ENCODE peak calls at places on chromosome 18, in four cellular contexts. X is BJ, P is astrocyte of the spinal cord, N is neural progenitor cell. C is an unnamed sample.

GRCh38 chr18:3233433-3234168 is 13.8 kb upstream of the MYOM1 start:
- DNase-seq in X (no peak), P (no peak), N (no peak), C (no peak)

GRCh38 chr18:3111523-3112240 is 98.7 kb upstream of the LPIN2 start:
- DNase-seq in X (no peak), P (no peak), N (no peak), C (no peak)

GRCh38 chr18:77316013-77316412 is 66.4 kb downstream of the GALR1 start:
- DNase-seq in X (no peak), P (no peak), N (no peak), C (no peak)

GRCh38 chr18:60018801-60019462 is 119.1 kb downstream of the PMAIP1 start:
- DNase-seq in X (no peak), P (peak; percentile 34), N (no peak), C (no peak)

GRCh38 chr18:25832008-25832604 is 258.3 kb downstream of the SS18 start:
- DNase-seq in X (no peak), P (peak; percentile 69), N (peak; percentile 82), C (peak; percentile 11)

GRCh38 chr18:9091066-9091476 is 11.4 kb upstream of the NDUFV2 start:
- DNase-seq in X (no peak), P (no peak), N (no peak), C (no peak)

GRCh38 chr18:25409971-25410370 is 58.0 kb upstream of the ZNF521 start:
- DNase-seq in X (no peak), P (no peak), N (no peak), C (no peak)

GRCh38 chr18:74631242-74632087 is 33.8 kb downstream of the ZNF407 start:
- DNase-seq in X (peak; percentile 75), P (peak; percentile 53), N (no peak), C (no peak)

GRCh38 chr18:48902023-48902855 is 48.5 kb downstream of the SMAD7 start:
- DNase-seq in X (peak; percentile 20), P (peak; percentile 96), N (no peak), C (peak; percentile 60)

GRCh38 chr18:75896865-75897264 is 469.4 kb upstream of the SMIM21 start:
- DNase-seq in X (no peak), P (no peak), N (peak; percentile 51), C (no peak)

GRCh38 chr18:32920796-32921787 is 148.3 kb upstream of the KLHL14 start:
- DNase-seq in X (no peak), P (peak; percentile 95), N (no peak), C (peak; percentile 85)

GRCh38 chr18:39788395-39788794 is 2166.6 kb upstream of the PIK3C3 start:
- DNase-seq in X (no peak), P (no peak), N (no peak), C (no peak)

GRCh38 chr18:50042611-50043010 is 152.3 kb downstream of the MYO5B start:
- DNase-seq in X (no peak), P (no peak), N (peak; percentile 23), C (no peak)

GRCh38 chr18:50039736-50040135 is 155.2 kb downstream of the MYO5B start:
- DNase-seq in X (no peak), P (no peak), N (no peak), C (no peak)

GRCh38 chr18:50038448-50038847 is 156.5 kb downstream of the MYO5B start:
- DNase-seq in X (no peak), P (peak; percentile 34), N (no peak), C (no peak)

GRCh38 chr18:50045126-50045525 is 149.8 kb downstream of the MYO5B start:
- DNase-seq in X (no peak), P (no peak), N (no peak), C (no peak)

DNA sequence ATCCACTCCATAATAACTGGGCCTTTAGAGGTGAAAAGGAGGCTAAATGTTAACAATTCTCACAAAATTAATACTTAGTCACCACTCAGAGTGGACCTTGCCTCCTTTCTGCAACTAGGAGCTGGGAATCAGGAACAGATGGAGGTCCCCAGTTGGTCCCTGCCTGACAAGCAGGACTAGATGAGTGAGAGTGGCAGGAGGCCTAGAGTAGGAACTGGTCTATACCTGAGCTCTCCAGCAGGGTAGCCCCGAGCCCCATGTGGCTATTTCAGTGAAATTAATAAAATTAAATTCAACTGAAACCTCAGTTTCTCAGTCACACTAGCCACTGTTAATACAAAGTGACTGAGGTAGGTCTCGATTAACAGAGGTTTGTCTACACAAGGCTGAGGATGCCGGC is 150.5 kb downstream of the MYO5B start:
- DNase-seq in X (no peak), P (no peak), N (peak; percentile 16), C (no peak)
- TF ChIP-seq CTCF in X (no peak), P (no peak), N (peak; percentile 25), C (no peak)

GRCh38 chr18:12995952-12996477 is 4.9 kb downstream of the CEP192 start:
- DNase-seq in X (no peak), P (no peak), N (no peak), C (no peak)

GRCh38 chr18:12996661-12997292 is 5.6 kb downstream of the CEP192 start:
- DNase-seq in X (no peak), P (no peak), N (no peak), C (no peak)

GRCh38 chr18:12995424-12995823 is 4.3 kb downstream of the CEP192 start:
- DNase-seq in X (no peak), P (no peak), N (no peak), C (no peak)

GRCh38 chr18:13003466-13003896 is 12.3 kb downstream of the CEP192 start:
- DNase-seq in X (peak; percentile 47), P (peak; percentile 80), N (peak; percentile 54), C (peak; percentile 39)

DNA sequence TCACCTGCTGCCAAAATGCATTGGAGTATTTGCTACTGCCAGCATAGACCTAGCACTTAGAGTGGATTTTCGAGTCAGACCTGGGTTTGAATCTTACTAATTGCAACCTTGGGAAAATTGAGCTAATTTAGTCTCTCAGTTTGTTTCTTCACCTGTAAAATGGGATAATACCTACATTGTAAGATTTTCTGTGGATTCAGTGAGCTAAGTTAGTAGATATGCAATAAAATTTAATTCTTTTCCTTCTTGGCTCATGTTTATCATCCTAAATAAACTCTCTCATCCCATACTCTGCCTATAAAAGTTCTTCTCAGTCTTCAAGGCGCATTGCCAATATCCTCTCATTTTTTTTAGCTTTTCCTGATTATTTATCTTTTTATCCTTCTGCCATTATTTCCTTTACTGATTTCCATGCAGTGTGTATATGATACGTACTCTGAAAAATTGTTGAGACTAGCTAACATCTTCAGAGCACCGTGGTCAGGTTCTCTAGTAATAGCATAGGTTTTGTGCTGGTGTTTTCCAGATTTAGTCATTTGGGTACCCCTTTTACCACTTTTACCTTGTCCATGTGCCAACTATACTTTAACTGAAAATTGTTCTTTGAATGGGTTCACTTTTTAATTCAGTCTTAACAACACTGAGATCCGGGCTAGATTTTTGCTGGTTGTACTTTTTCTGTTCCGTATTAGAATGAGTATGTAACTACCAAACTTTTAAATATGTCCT is 7.3 kb downstream of the CEP192 start:
- DNase-seq in X (no peak), P (no peak), N (no peak), C (no peak)
- H3K4me3 ChIP-seq in X (no peak overlapping the region), P (no peak overlapping the region), N (no peak overlapping the region), C (no peak overlapping the region)

DNA sequence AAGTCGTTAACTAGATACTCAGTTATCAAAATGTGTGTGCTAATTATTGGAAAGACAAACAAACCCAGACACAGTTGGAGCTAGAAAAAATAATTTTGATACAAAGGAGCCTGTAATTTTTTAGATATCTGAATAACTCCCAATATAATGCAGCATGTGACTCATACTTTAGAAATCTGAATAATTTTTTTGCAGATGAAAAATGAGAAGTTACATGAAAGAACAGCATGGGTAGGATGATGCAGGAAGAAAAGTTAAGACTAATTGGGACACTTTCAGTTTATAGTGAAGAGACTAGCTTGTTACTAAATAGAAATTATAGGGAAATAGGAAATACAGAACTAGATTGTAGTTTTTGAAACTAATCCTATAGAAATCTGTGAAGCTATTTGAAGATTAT is 945.8 kb downstream of the CBLN2 start:
- DNase-seq in X (no peak), P (no peak), N (no peak), C (no peak)
- TF ChIP-seq CTCF in X (no peak), P (no peak), N (no peak), C (no peak)

DNA sequence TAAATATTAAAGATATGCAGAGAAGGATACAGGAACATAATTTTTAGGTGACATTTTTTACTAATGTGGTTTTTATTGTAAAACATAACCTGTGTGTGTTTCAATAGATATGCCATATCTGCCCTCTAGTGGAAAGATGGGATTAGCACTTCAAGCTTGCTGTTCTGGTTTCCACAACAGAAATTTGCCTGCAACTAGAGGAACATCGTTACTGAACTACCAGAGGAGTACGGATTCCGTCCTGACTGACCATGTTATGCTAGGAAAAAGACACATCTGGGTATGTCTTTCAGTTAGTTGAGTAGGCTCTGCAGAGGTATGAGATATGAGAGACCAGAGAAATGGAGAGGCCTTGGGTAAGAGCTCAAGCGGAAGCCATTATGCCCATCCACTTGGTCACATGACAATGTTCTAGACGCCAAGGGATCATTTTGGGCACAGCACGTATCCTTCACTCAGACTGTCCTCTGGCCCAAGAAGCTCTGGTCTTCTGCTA is 104.9 kb downstream of the MBD2 start:
- DNase-seq in X (no peak), P (peak; percentile 72), N (peak; percentile 73), C (no peak)
- H3K4me3 ChIP-seq in X (no peak overlapping the region), P (no peak overlapping the region), N (no peak overlapping the region), C (no peak overlapping the region)